ENCODE peak calls at places on chromosomes 6 and 20, in six cellular contexts. N is heart left ventricle, W is sigmoid colon, P is adrenal gland, J is WERI-Rb-1, O is stomach. V is an unnamed sample. For H3K9me3 and H3K27me3, the result is how much of the 10 kb centered on the place peaks cover.

GRCh38 chr6:113411006-113411405 is 446.1 kb upstream of the MARCKS start:
- DNase-seq in N (no peak), W (no peak), P (no peak), J (no peak), O (no peak), V (no peak)

GRCh38 chr6:53906842-53907241 is 112.0 kb downstream of the LRRC1 start:
- DNase-seq in N (no peak), W (no peak), P (no peak), J (no peak), O (no peak), V (no peak)

GRCh38 chr20:37567671-37568588 is 40.3 kb upstream of the BLCAP start:
- DNase-seq in N (no peak), W (no peak), P (no peak), J (peak), O (no peak), V (no peak)

GRCh38 chr6:30394139-30394538 is 49.2 kb downstream of the RPP21 start:
- DNase-seq in N (no peak), W (no peak), P (no peak), J (no peak), O (no peak), V (no peak)

GRCh38 chr6:166584813-166585429 is 1.6 kb downstream of the RAMACL start:
- DNase-seq in N (no peak), W (no peak), P (no peak), J (no peak), O (no peak), V (no peak)

GRCh38 chr20:9015984-9016324 is 52.9 kb upstream of the PLCB4 start:
- DNase-seq in N (no peak), W (no peak), P (no peak), J (no peak), O (no peak), V (no peak)

GRCh38 chr6:148166339-148166949 is 176.2 kb upstream of the SASH1 start:
- DNase-seq in N (no peak), W (no peak), P (no peak), J (no peak), O (no peak), V (no peak)

GRCh38 chr6:33628401-33628964 is 7.4 kb downstream of the ITPR3 start:
- DNase-seq in N (no peak), W (no peak), P (no peak), J (no peak), O (no peak), V (no peak)

GRCh38 chr6:141594874-141595273 is 537.9 kb upstream of the GJE1 start:
- DNase-seq in N (no peak), W (no peak), P (no peak), J (no peak), O (no peak), V (no peak)

GRCh38 chr20:46255440-46256104 is 52.7 kb downstream of the CDH22 start:
- DNase-seq in N (peak), W (peak), P (peak), J (peak), O (peak), V (peak)

GRCh38 chr6:3782876-3783832 is 31.6 kb upstream of the PXDC1 start:
- DNase-seq in N (no peak), W (peak), P (no peak), J (no peak), O (no peak), V (no peak)

GRCh38 chr6:70997379-70997778 is 40.5 kb upstream of the B3GAT2 start:
- DNase-seq in N (no peak), W (no peak), P (no peak), J (no peak), O (no peak), V (no peak)

GRCh38 chr6:114323784-114324183 is 19.0 kb downstream of the HS3ST5 start:
- DNase-seq in N (no peak), W (no peak), P (no peak), J (no peak), O (no peak), V (no peak)

GRCh38 chr20:25336561-25337422 is 53.8 kb downstream of the ABHD12 start:
- DNase-seq in N (no peak), W (no peak), P (peak), J (peak), O (no peak), V (no peak)

GRCh38 chr20:38139156-38139912 is 25.7 kb downstream of the TGM2 start:
- DNase-seq in N (no peak), W (peak), P (no peak), J (no peak), O (no peak), V (peak)

GRCh38 chr6:156791261-156791850 is 14.2 kb downstream of the ARID1B start:
- DNase-seq in N (no peak), W (no peak), P (peak), J (peak), O (no peak), V (no peak)

GRCh38 chr6:83051386-83052172 is 14.1 kb downstream of the UBE3D start:
- DNase-seq in N (no peak), W (no peak), P (no peak), J (no peak), O (no peak), V (no peak)

GRCh38 chr6:13222048-13222447 is 106.3 kb downstream of the TBC1D7 start:
- DNase-seq in N (no peak), W (no peak), P (no peak), J (no peak), O (no peak), V (no peak)

GRCh38 chr6:35146453-35146852 is 5.3 kb upstream of the TCP11 start:
- DNase-seq in N (no peak), W (no peak), P (peak), J (peak), O (peak), V (peak)

GRCh38 chr6:34867484-34867883 is 20.4 kb downstream of the TAF11 start:
- DNase-seq in N (no peak), W (no peak), P (no peak), J (no peak), O (no peak), V (no peak)

GRCh38 chr6:163489584-163489983 is 75.1 kb downstream of the QKI start:
- DNase-seq in N (no peak), W (no peak), P (no peak), J (no peak), O (no peak), V (no peak)

GRCh38 chr20:36215778-36216177 is 20.5 kb upstream of the AAR2 start:
- DNase-seq in N (no peak), W (no peak), P (no peak), J (no peak), O (no peak), V (no peak)

GRCh38 chr6:157859775-157860504 is 36.9 kb downstream of the SNX9 start:
- DNase-seq in N (no peak), W (no peak), P (peak), J (no peak), O (no peak), V (no peak)

GRCh38 chr6:93721386-93722048 is 302.2 kb upstream of the EPHA7 start:
- DNase-seq in N (no peak), W (no peak), P (no peak), J (peak), O (no peak), V (no peak)

GRCh38 chr6:137736048-137736846 is 130.8 kb upstream of the TNFAIP3 start:
- DNase-seq in N (no peak), W (no peak), P (no peak), J (no peak), O (no peak), V (no peak)

GRCh38 chr20:44988772-44989171 is 22.5 kb downstream of the STK4 start:
- DNase-seq in N (no peak), W (no peak), P (no peak), J (no peak), O (no peak), V (no peak)

GRCh38 chr20:44993343-44993742 is 27.0 kb downstream of the STK4 start:
- DNase-seq in N (no peak), W (no peak), P (no peak), J (no peak), O (no peak), V (no peak)

GRCh38 chr20:44990957-44991356 is 24.6 kb downstream of the STK4 start:
- DNase-seq in N (no peak), W (no peak), P (no peak), J (no peak), O (no peak), V (no peak)

DNA sequence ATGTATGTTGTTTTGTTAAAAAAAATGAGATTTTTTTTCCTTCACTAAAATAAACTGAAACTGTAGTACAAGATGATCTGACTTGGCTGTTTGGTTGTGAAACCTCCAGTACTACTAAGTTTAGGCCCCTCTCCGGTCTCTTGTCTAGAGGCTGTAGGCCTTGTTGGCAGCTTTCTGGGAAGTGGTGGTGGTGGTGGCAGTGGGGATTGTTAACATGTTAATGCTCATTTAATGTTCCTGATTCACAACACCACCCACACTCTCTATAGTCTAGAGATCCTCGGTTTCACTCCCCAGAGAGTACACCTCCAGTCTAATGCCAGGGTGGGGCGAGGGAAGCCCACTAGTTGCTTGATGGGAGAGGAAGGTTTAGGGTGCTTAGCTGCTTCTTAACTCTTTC is 24.1 kb downstream of the STK4 start:
- DNase-seq in N (no peak), W (no peak), P (no peak), J (no peak), O (no peak), V (no peak)
- H3K27ac ChIP-seq in N (peak), W (peak), P (peak), J (no peak), O (peak), V (peak)

DNA sequence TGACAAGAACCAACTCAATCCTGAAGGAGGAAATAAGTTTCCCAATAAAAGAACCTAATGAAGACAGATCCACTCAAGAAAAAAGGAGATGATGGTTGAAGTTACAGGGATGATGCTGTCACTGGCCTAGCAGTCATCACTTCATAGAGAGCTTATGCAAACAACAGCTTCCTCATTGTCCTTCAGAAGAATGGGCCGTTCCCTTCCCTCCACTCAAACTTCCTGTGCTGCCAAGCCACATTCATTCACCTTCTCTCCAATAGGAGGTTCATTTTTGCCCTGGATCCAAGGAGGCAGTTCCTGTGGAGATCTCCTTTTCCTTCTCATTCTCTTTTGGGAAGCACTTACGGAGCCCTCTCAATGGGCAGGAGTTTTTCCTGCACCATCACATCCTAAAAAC is 13.8 kb upstream of the PM20D2 start:
- DNase-seq in N (no peak), W (no peak), P (no peak), J (no peak), O (no peak), V (no peak)
- H3K9me3 ChIP-seq in N (under half), W (under half), P (under half), J (under half), O (under half), V (under half)

DNA sequence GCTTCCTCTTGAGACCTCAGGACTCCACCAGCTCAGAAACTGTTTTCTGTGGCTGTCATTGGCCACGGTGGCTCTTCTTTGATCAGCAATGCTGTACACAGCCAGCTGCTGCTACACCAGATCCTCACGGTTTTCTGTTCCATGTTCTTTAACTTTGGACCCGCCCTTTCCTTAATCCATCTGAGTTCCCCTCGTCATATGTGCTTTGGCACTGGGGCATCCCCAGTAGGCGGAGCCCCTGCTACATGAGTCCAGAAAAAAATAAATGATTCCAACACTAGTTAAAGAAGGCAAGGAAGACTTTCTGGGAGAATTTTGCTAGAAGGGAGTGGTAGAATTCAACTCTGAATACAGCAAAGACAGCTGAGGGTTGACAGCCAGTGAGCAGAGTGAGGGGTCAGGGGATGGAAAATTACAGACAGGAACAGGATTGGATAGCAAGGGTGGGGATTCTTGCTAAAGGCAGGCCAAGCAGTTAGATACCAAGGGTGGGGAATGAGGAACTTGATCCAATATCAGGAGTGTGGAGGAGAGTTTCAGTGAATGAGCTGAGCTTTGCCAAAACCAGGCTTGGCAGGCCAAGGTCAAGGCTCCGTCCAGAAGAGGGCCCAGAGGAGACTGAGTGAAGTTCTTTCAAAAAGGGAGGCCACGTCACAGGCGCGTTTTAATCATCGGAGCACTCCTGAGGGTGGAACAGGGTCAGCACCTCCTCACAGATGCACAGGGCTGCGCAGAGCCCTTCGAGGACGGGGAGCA is 391.7 kb downstream of the CDH4 start:
- DNase-seq in N (no peak), W (no peak), P (no peak), J (no peak), O (no peak), V (no peak)
- H3K27me3 ChIP-seq in N (under half), W (under half), P (under half), J (half or more), O (under half), V (under half)

GRCh38 chr6:108002365-108003221 is 44.6 kb upstream of the SEC63 start:
- DNase-seq in N (no peak), W (no peak), P (peak), J (peak), O (peak), V (no peak)
- H3K27ac ChIP-seq in N (no peak), W (no peak), P (no peak), J (peak), O (peak), V (no peak)

DNA sequence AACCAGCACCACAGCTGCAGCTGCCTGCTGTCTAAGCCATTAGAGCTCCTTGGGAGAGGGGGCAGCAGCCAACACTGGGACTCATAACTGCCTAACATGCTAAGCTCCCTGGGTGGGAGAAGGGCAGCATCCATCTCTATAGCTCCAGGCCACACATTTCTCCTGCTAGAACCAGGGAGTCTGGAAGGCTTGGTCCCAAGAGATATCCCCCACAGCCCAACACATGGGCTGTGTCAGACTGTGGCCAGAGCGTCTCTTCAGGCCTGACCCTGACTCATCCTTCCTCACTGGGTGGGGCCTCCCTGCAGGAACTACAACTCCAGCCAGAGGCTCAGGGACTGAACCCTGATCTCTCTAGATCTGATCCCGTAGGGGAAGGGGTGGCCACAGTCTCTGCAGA is 411.1 kb downstream of the HDGFL1 start:
- DNase-seq in N (no peak), W (no peak), P (no peak), J (peak), O (no peak), V (no peak)
- H3K9me3 ChIP-seq in N (under half), W (under half), P (under half), J (under half), O (under half), V (under half)

GRCh38 chr20:31869942-31870702 is at the start of the genes DUSP15 and TTLL9:
- DNase-seq in N (no peak), W (no peak), P (peak), J (peak), O (peak), V (peak)

GRCh38 chr20:31871602-31871954 is 1.1 kb downstream of the TTLL9 start:
- DNase-seq in N (no peak), W (no peak), P (no peak), J (no peak), O (no peak), V (no peak)

GRCh38 chr20:31870703-31871601 is 518 bp downstream of the TTLL9 start:
- DNase-seq in N (no peak), W (no peak), P (peak), J (no peak), O (peak), V (no peak)

GRCh38 chr20:31869673-31869941 is 720 bp downstream of the DUSP15 start:
- DNase-seq in N (no peak), W (no peak), P (no peak), J (no peak), O (no peak), V (no peak)

GRCh38 chr20:31872406-31872805 is 2.0 kb downstream of the TTLL9 start:
- DNase-seq in N (no peak), W (no peak), P (no peak), J (no peak), O (no peak), V (no peak)
- H3K27me3 ChIP-seq in N (under half), W (under half), P (under half), J (under half), O (under half), V (under half)

GRCh38 chr6:74927299-74927698 is 278.6 kb downstream of the COL12A1 start:
- DNase-seq in N (no peak), W (no peak), P (no peak), J (no peak), O (no peak), V (no peak)

GRCh38 chr6:74931567-74931966 is 274.3 kb downstream of the COL12A1 start:
- DNase-seq in N (no peak), W (no peak), P (no peak), J (no peak), O (no peak), V (no peak)

GRCh38 chr6:74936886-74937285 is 269.0 kb downstream of the COL12A1 start:
- DNase-seq in N (no peak), W (no peak), P (no peak), J (no peak), O (no peak), V (no peak)

GRCh38 chr6:74928203-74928602 is 277.6 kb downstream of the COL12A1 start:
- DNase-seq in N (no peak), W (no peak), P (no peak), J (no peak), O (no peak), V (no peak)

GRCh38 chr6:74932214-74932923 is 273.5 kb downstream of the COL12A1 start:
- DNase-seq in N (no peak), W (no peak), P (no peak), J (no peak), O (no peak), V (no peak)
- H3K27ac ChIP-seq in N (no peak), W (no peak), P (no peak), J (no peak), O (no peak), V (no peak)

GRCh38 chr20:56032251-56032650 is 26.9 kb upstream of the CBLN4 start:
- DNase-seq in N (no peak), W (no peak), P (no peak), J (no peak), O (no peak), V (no peak)
- H3K9me3 ChIP-seq in N (half or more), W (under half), P (under half), J (under half), O (half or more), V (half or more)